ENCODE peak calls at places on chromosomes 16 and 17, in five cellular contexts. One of them, this sample, is unnamed.

GRCh38 chr16:66081967-66082366 is 284.5 kb upstream of the CDH5 start:
- DNase-seq in AG04450: peak; percentile 60
- DNase-seq in dorsolateral prefrontal cortex: no peak
- DNase-seq in AG09319: no peak
- DNase-seq in psoas muscle: no peak
- DNase-seq in this sample: no peak

GRCh38 chr17:50027639-50028206 is 28.2 kb upstream of the ITGA3 start:
- DNase-seq in psoas muscle: peak; percentile 77
- DNase-seq in AG09319: peak; percentile 60
- DNase-seq in dorsolateral prefrontal cortex: no peak
- DNase-seq in AG04450: peak; percentile 75
- DNase-seq in this sample: peak; percentile 93

GRCh38 chr16:15053904-15054303 is 2.0 kb downstream of the NTAN1 start:
- DNase-seq in AG09319: no peak
- DNase-seq in psoas muscle: no peak
- DNase-seq in dorsolateral prefrontal cortex: no peak
- DNase-seq in AG04450: no peak
- DNase-seq in this sample: no peak

GRCh38 chr16:84982434-84982833 is 28.9 kb downstream of the ZDHHC7 start:
- DNase-seq in AG04450: no peak
- DNase-seq in dorsolateral prefrontal cortex: no peak
- DNase-seq in AG09319: no peak
- DNase-seq in psoas muscle: peak; percentile 48
- DNase-seq in this sample: no peak

GRCh38 chr17:4947411-4948165 is 742 bp downstream of the PFN1 start:
- DNase-seq in psoas muscle: peak; percentile 72
- DNase-seq in dorsolateral prefrontal cortex: peak; percentile 69
- DNase-seq in AG04450: no peak
- DNase-seq in AG09319: no peak
- DNase-seq in this sample: no peak

GRCh38 chr17:37828313-37829124 is 83.7 kb upstream of the HNF1B start:
- DNase-seq in psoas muscle: no peak
- DNase-seq in AG04450: no peak
- DNase-seq in dorsolateral prefrontal cortex: no peak
- DNase-seq in AG09319: no peak
- DNase-seq in this sample: no peak

GRCh38 chr17:81034168-81034777 is 678 bp upstream of the BAIAP2 start:
- DNase-seq in dorsolateral prefrontal cortex: no peak
- DNase-seq in AG09319: no peak
- DNase-seq in psoas muscle: no peak
- DNase-seq in AG04450: no peak
- DNase-seq in this sample: no peak

GRCh38 chr17:61457226-61457983 is 5.2 kb downstream of the TBX4 start:
- DNase-seq in dorsolateral prefrontal cortex: no peak
- DNase-seq in psoas muscle: no peak
- DNase-seq in AG04450: no peak
- DNase-seq in AG09319: no peak
- DNase-seq in this sample: peak; percentile 58

GRCh38 chr17:64240261-64240740 is 22.8 kb downstream of the TEX2 start:
- DNase-seq in AG04450: no peak
- DNase-seq in psoas muscle: no peak
- DNase-seq in AG09319: no peak
- DNase-seq in dorsolateral prefrontal cortex: no peak
- DNase-seq in this sample: no peak

GRCh38 chr17:77002103-77003045 is 134.2 kb downstream of the MGAT5B start:
- DNase-seq in AG04450: peak; percentile 49
- DNase-seq in dorsolateral prefrontal cortex: no peak
- DNase-seq in AG09319: no peak
- DNase-seq in psoas muscle: no peak
- DNase-seq in this sample: no peak

GRCh38 chr16:65702707-65703402 is 581.0 kb upstream of the CDH11 start:
- DNase-seq in psoas muscle: no peak
- DNase-seq in AG04450: no peak
- DNase-seq in AG09319: no peak
- DNase-seq in dorsolateral prefrontal cortex: no peak
- DNase-seq in this sample: no peak

GRCh38 chr17:19456016-19456927 is 45.2 kb downstream of the RNF112 start:
- DNase-seq in AG09319: no peak
- DNase-seq in dorsolateral prefrontal cortex: no peak
- DNase-seq in psoas muscle: no peak
- DNase-seq in AG04450: no peak
- DNase-seq in this sample: no peak

GRCh38 chr17:81412490-81413093 is 17.3 kb downstream of the BAHCC1 start:
- DNase-seq in AG04450: no peak
- DNase-seq in AG09319: no peak
- DNase-seq in dorsolateral prefrontal cortex: no peak
- DNase-seq in psoas muscle: no peak
- DNase-seq in this sample: no peak

GRCh38 chr17:17785407-17785806 is 51.4 kb downstream of the SREBF1 start:
- DNase-seq in psoas muscle: peak; percentile 17
- DNase-seq in AG04450: no peak
- DNase-seq in AG09319: no peak
- DNase-seq in dorsolateral prefrontal cortex: no peak
- DNase-seq in this sample: no peak

GRCh38 chr16:4113358-4114256 is 2.6 kb downstream of the ADCY9 start:
- DNase-seq in AG09319: no peak
- DNase-seq in AG04450: no peak
- DNase-seq in psoas muscle: no peak
- DNase-seq in dorsolateral prefrontal cortex: no peak
- DNase-seq in this sample: no peak

GRCh38 chr16:27867122-27868110 is 196.1 kb downstream of the GSG1L start:
- DNase-seq in AG04450: peak; percentile 8
- DNase-seq in AG09319: peak; percentile 23
- DNase-seq in dorsolateral prefrontal cortex: peak; percentile 67
- DNase-seq in psoas muscle: peak; percentile 48
- DNase-seq in this sample: no peak

GRCh38 chr17:19771971-19772630 is 24.0 kb upstream of the ALDH3A1 start:
- DNase-seq in dorsolateral prefrontal cortex: no peak
- DNase-seq in AG09319: no peak
- DNase-seq in psoas muscle: no peak
- DNase-seq in AG04450: no peak
- DNase-seq in this sample: no peak

GRCh38 chr17:81995463-81996231 is 18.2 kb downstream of the ASPSCR1 start:
- DNase-seq in AG04450: no peak
- DNase-seq in dorsolateral prefrontal cortex: no peak
- DNase-seq in AG09319: no peak
- DNase-seq in psoas muscle: peak; percentile 9
- DNase-seq in this sample: no peak

GRCh38 chr17:35170968-35171771 is 23.0 kb downstream of the SLC35G3 start:
- DNase-seq in dorsolateral prefrontal cortex: no peak
- DNase-seq in AG04450: no peak
- DNase-seq in AG09319: no peak
- DNase-seq in psoas muscle: no peak
- DNase-seq in this sample: no peak

GRCh38 chr16:66949472-66949871 is 11.6 kb upstream of the CES3 start:
- DNase-seq in AG09319: no peak
- DNase-seq in dorsolateral prefrontal cortex: no peak
- DNase-seq in AG04450: no peak
- DNase-seq in psoas muscle: no peak
- DNase-seq in this sample: no peak

GRCh38 chr17:64236827-64237403 is 26.1 kb downstream of the TEX2 start:
- DNase-seq in AG04450: no peak
- DNase-seq in dorsolateral prefrontal cortex: no peak
- DNase-seq in AG09319: no peak
- DNase-seq in psoas muscle: no peak
- DNase-seq in this sample: no peak

GRCh38 chr17:45376171-45376564 is 56.5 kb downstream of the ARHGAP27 start:
- DNase-seq in psoas muscle: no peak
- DNase-seq in dorsolateral prefrontal cortex: no peak
- DNase-seq in AG09319: no peak
- DNase-seq in AG04450: no peak
- DNase-seq in this sample: no peak

GRCh38 chr17:61285483-61286320 is 113.9 kb upstream of the TBX2 start:
- DNase-seq in dorsolateral prefrontal cortex: no peak
- DNase-seq in psoas muscle: peak; percentile 18
- DNase-seq in AG09319: no peak
- DNase-seq in AG04450: peak; percentile 85
- DNase-seq in this sample: no peak

GRCh38 chr17:36506831-36507230 is 20.4 kb downstream of the ZNHIT3 start:
- DNase-seq in AG09319: no peak
- DNase-seq in AG04450: no peak
- DNase-seq in psoas muscle: no peak
- DNase-seq in dorsolateral prefrontal cortex: no peak
- DNase-seq in this sample: no peak

GRCh38 chr16:57265850-57266530 is 18.5 kb downstream of the PLLP start:
- DNase-seq in AG04450: no peak
- DNase-seq in AG09319: no peak
- DNase-seq in psoas muscle: peak; percentile 31
- DNase-seq in dorsolateral prefrontal cortex: peak; percentile 70
- DNase-seq in this sample: no peak

GRCh38 chr16:13940397-13940933 is 20.5 kb downstream of the ERCC4 start:
- DNase-seq in psoas muscle: no peak
- DNase-seq in dorsolateral prefrontal cortex: no peak
- DNase-seq in AG04450: no peak
- DNase-seq in AG09319: no peak
- DNase-seq in this sample: no peak

GRCh38 chr17:1229354-1229890 is 40.8 kb upstream of the BHLHA9 start:
- DNase-seq in AG04450: no peak
- DNase-seq in AG09319: no peak
- DNase-seq in psoas muscle: peak; percentile 72
- DNase-seq in dorsolateral prefrontal cortex: peak; percentile 53
- DNase-seq in this sample: no peak

GRCh38 chr17:65730711-65731169 is 169.3 kb upstream of the AXIN2 start:
- DNase-seq in AG04450: no peak
- DNase-seq in dorsolateral prefrontal cortex: no peak
- DNase-seq in AG09319: peak; percentile 78
- DNase-seq in psoas muscle: peak; percentile 17
- DNase-seq in this sample: no peak

DNA sequence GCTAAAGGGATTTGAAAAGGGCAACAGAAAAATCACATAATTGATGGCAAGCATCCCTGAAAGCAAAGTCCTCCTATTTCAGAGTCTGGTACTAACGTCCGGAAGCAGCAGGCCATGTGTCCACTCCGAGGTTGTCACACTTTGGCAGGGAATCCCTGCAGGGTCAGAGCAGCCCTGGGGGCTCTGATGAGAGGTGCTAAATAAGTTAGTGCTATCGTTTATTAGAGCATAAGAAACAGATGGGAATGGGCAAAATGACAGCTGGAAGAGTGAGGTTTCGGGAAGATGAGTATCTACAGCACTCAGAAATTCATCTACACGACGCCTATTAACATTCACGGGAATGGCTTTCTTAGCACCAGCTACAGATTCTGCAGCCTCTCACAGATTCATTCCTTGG is 465.4 kb upstream of the PSMD7 start:
- DNase-seq in AG09319: no peak
- DNase-seq in psoas muscle: no peak
- DNase-seq in AG04450: no peak
- DNase-seq in dorsolateral prefrontal cortex: no peak
- DNase-seq in this sample: no peak
- TF ChIP-seq CTCF in AG09319: no peak
- TF ChIP-seq CTCF in psoas muscle: no peak
- TF ChIP-seq CTCF in AG04450: no peak
- TF ChIP-seq CTCF in dorsolateral prefrontal cortex: no peak
- TF ChIP-seq CTCF in this sample: no peak

GRCh38 chr17:3907483-3908216 is 8.6 kb downstream of the P2RX1 start:
- DNase-seq in AG09319: no peak
- DNase-seq in dorsolateral prefrontal cortex: no peak
- DNase-seq in psoas muscle: no peak
- DNase-seq in AG04450: no peak
- DNase-seq in this sample: no peak
- TF ChIP-seq CTCF in AG09319: peak; percentile 17
- TF ChIP-seq CTCF in dorsolateral prefrontal cortex: no peak
- TF ChIP-seq CTCF in psoas muscle: no peak
- TF ChIP-seq CTCF in AG04450: peak; percentile 14
- TF ChIP-seq CTCF in this sample: no peak

GRCh38 chr17:47953945-47954344 is 3.7 kb downstream of the PRR15L start:
- DNase-seq in dorsolateral prefrontal cortex: no peak
- DNase-seq in psoas muscle: no peak
- DNase-seq in AG04450: no peak
- DNase-seq in AG09319: no peak
- DNase-seq in this sample: no peak
- TF ChIP-seq CTCF in dorsolateral prefrontal cortex: no peak
- TF ChIP-seq CTCF in psoas muscle: no peak
- TF ChIP-seq CTCF in AG04450: peak; percentile 21
- TF ChIP-seq CTCF in AG09319: no peak
- TF ChIP-seq CTCF in this sample: no peak

GRCh38 chr16:30371248-30371816 is 1.0 kb upstream of the TBC1D10B start:
- DNase-seq in dorsolateral prefrontal cortex: no peak
- DNase-seq in AG04450: no peak
- DNase-seq in psoas muscle: no peak
- DNase-seq in AG09319: no peak
- DNase-seq in this sample: no peak
- TF ChIP-seq CTCF in dorsolateral prefrontal cortex: peak; percentile 6
- TF ChIP-seq CTCF in AG04450: no peak
- TF ChIP-seq CTCF in psoas muscle: no peak
- TF ChIP-seq CTCF in AG09319: no peak
- TF ChIP-seq CTCF in this sample: no peak

GRCh38 chr16:68414581-68414980 is 33.7 kb downstream of the SMPD3 start:
- DNase-seq in AG09319: no peak
- DNase-seq in psoas muscle: no peak
- DNase-seq in AG04450: no peak
- DNase-seq in dorsolateral prefrontal cortex: no peak
- DNase-seq in this sample: no peak
- TF ChIP-seq CTCF in AG09319: no peak
- TF ChIP-seq CTCF in psoas muscle: no peak
- TF ChIP-seq CTCF in AG04450: no peak
- TF ChIP-seq CTCF in dorsolateral prefrontal cortex: no peak
- TF ChIP-seq CTCF in this sample: no peak